ENCODE peak calls at places on chromosomes 5 and 9, in four cellular contexts. Q is left lung, M is GM23248, D is A673. A is an unnamed sample. For H3K4me1 and H3K36me3, the result is how much of the 10 kb centered on the place peaks cover.

GRCh38 chr9:137757613-137758029 is 120.0 kb upstream of the CACNA1B start:
- DNase-seq in M (peak), D (no peak), Q (no peak), A (peak)

GRCh38 chr9:125649315-125649714 is 57.7 kb downstream of the MAPKAP1 start:
- DNase-seq in M (peak), D (peak), Q (peak), A (no peak)

GRCh38 chr9:96875460-96876142 is 21.3 kb upstream of the ZNF782 start:
- DNase-seq in D (peak), Q (peak), M (peak), A (peak)

GRCh38 chr9:78118742-78119473 is 87.3 kb upstream of the GNAQ start:
- DNase-seq in M (peak), D (no peak), Q (no peak), A (no peak)

GRCh38 chr5:102090770-102091169 is 205.3 kb downstream of the SLCO4C1 start:
- DNase-seq in M (peak), Q (no peak), D (peak), A (peak)

GRCh38 chr9:124878518-124878917 is 16.6 kb downstream of the ARPC5L start:
- DNase-seq in D (no peak), Q (no peak), M (no peak), A (no peak)

GRCh38 chr9:127347831-127348699 is 48.9 kb upstream of the SLC2A8 start:
- DNase-seq in Q (no peak), D (peak), M (peak), A (no peak)

GRCh38 chr5:107389130-107389553 is 281.6 kb downstream of the EFNA5 start:
- DNase-seq in D (peak), M (peak), Q (no peak), A (peak)

GRCh38 chr9:126681336-126681735 is 67.6 kb downstream of the LMX1B start:
- DNase-seq in Q (no peak), M (no peak), D (no peak), A (peak)

GRCh38 chr9:4887556-4887955 is 94.8 kb downstream of the RCL1 start:
- DNase-seq in M (peak), Q (peak), D (peak), A (no peak)

GRCh38 chr5:160506006-160507004 is 84.7 kb downstream of the PTTG1 start:
- DNase-seq in Q (peak), M (peak), D (peak), A (peak)

GRCh38 chr9:123360161-123361085 is 4.4 kb downstream of the CRB2 start:
- DNase-seq in M (no peak), D (no peak), Q (peak), A (peak)

GRCh38 chr5:140365282-140365681 is 5.3 kb downstream of the SLC4A9 start:
- DNase-seq in M (no peak), Q (no peak), D (no peak), A (no peak)

GRCh38 chr9:120475341-120475740 is 104.6 kb downstream of the CDK5RAP2 start:
- DNase-seq in M (peak), Q (no peak), D (no peak), A (no peak)

GRCh38 chr5:96661841-96662724 is at the start of gene CAST:
- DNase-seq in Q (peak), D (peak), M (peak), A (peak)

GRCh38 chr5:20276061-20276958 is 288.3 kb upstream of the CDH18 start:
- DNase-seq in D (no peak), Q (no peak), M (peak), A (no peak)

GRCh38 chr5:127260686-127261085 is 29.9 kb upstream of the MEGF10 start:
- DNase-seq in D (no peak), M (no peak), Q (no peak), A (no peak)

GRCh38 chr9:134462304-134462703 is 136.0 kb downstream of the RXRA start:
- DNase-seq in Q (no peak), D (no peak), M (no peak), A (no peak)

GRCh38 chr9:121564861-121565260 is 65.2 kb upstream of the GGTA1 start:
- DNase-seq in Q (no peak), D (no peak), M (peak), A (no peak)

GRCh38 chr5:61450880-61451279 is 118.8 kb downstream of the ZSWIM6 start:
- DNase-seq in M (peak), D (peak), Q (no peak), A (peak)

GRCh38 chr9:129481424-129481823 is 139.5 kb downstream of the C9orf50 start:
- DNase-seq in Q (no peak), D (no peak), M (peak), A (no peak)

GRCh38 chr9:13728121-13728520 is 448.6 kb upstream of the MPDZ start:
- DNase-seq in D (no peak), M (no peak), Q (no peak), A (peak)

GRCh38 chr9:120868676-120869359 is 8.2 kb downstream of the PHF19 start:
- DNase-seq in M (peak), D (peak), Q (peak), A (peak)

GRCh38 chr5:173568703-173569102 is 47.7 kb downstream of the BOD1 start:
- DNase-seq in Q (no peak), D (no peak), M (no peak), A (no peak)

GRCh38 chr5:66724740-66725139 is 128.5 kb downstream of the MAST4 start:
- DNase-seq in Q (no peak), D (no peak), M (peak), A (no peak)

GRCh38 chr5:123673107-123673506 is 161.1 kb downstream of the CSNK1G3 start:
- DNase-seq in D (no peak), Q (no peak), M (peak), A (peak)

GRCh38 chr9:2859776-2860379 is 16.0 kb upstream of the PUM3 start:
- DNase-seq in M (peak), Q (peak), D (peak), A (peak)

GRCh38 chr5:100824635-100825034 is 78.4 kb downstream of the ST8SIA4 start:
- DNase-seq in M (no peak), Q (no peak), D (no peak), A (no peak)

GRCh38 chr5:100826133-100826532 is 76.9 kb downstream of the ST8SIA4 start:
- DNase-seq in M (no peak), D (no peak), Q (no peak), A (no peak)

GRCh38 chr5:100828756-100829342 is 74.2 kb downstream of the ST8SIA4 start:
- DNase-seq in M (no peak), Q (no peak), D (no peak), A (no peak)

GRCh38 chr5:100828071-100828689 is 74.9 kb downstream of the ST8SIA4 start:
- DNase-seq in M (peak), Q (no peak), D (no peak), A (no peak)

DNA sequence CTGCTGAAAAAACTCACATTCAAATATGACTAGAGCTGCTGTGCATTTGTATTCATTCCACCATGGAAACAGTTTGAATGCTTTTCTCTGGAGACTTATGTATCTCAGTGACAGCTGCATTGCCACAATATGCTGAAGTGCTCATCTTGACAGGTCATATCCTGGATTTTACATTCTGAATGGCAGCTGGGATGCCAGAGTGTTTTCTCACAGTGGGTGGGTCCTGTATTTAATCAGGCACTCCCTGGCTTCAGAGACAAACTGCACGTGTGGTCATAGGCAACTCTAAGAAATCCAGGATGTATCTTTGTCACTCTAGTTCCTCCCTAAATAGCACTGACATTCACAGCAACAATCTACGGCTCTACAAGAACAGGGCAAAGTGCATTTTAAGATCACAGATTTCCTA is 75.6 kb downstream of the ST8SIA4 start:
- DNase-seq in D (peak), M (peak), Q (no peak), A (peak)
- H3K4me3 ChIP-seq in D (no peak), M (no peak), Q (no peak), A (no peak)

DNA sequence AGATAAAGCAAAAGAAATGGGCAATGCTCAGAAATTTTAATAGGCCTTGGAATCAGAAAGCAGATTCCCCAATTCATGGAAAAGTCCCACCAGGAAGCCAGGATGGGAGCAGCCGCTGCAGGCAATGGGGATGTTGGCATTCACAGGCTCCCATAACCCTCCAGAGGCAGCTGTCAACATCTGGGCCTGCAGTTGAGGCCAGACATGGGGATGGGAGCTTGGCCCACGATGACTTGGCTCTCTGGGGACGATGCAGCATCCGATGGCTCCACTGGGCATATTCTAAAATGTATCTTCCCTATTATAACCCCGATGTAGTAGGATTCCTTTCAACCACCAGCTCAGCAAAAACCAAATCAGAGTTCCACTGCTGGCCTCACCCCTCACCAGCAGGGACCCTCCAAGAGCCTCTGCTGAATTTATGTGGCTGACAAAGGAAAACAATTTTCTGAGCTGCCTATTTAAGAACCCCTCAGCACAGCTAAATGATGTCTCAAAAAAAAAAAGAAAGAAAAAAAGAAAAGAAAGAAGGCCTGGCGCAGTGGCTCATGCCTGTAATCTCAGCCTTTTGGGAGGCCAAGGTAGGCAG is 7.1 kb downstream of the SPRY4 start:
- DNase-seq in M (peak), D (peak), Q (no peak), A (no peak)
- H3K4me1 ChIP-seq in M (half or more), D (half or more), Q (half or more), A (under half)

DNA sequence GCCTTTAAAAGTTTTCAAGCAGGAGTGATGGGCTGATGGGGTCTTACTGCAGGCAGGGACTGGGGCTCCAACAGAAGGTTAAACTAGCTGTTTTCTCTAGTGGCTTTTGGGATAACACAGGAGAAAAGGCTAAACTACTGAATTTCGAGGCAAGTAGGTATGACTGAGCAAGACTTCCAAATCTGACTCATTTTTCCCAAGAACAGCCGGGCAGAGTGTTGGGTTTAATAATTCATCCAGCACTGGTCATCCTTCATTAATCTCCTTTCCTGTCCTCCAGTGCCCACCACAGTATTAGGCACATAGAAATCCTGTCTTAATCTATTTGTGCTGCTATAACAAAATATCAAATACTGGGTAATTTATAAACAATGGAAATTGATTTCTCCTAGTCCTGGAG is 20.5 kb downstream of the MSX2 start:
- DNase-seq in D (no peak), M (peak), Q (no peak), A (no peak)
- H3K36me3 ChIP-seq in D (under half), M (under half), Q (under half), A (under half)

GRCh38 chr5:35816881-35817521 is 39.7 kb upstream of the IL7R start:
- DNase-seq in Q (no peak), M (no peak), D (no peak), A (no peak)

GRCh38 chr5:35813456-35813855 is 43.2 kb upstream of the IL7R start:
- DNase-seq in M (no peak), Q (no peak), D (no peak), A (no peak)

GRCh38 chr5:35811108-35811741 is 45.5 kb upstream of the IL7R start:
- DNase-seq in M (peak), Q (no peak), D (no peak), A (no peak)

GRCh38 chr5:35819026-35819425 is 37.7 kb upstream of the IL7R start:
- DNase-seq in M (no peak), D (no peak), Q (no peak), A (no peak)

GRCh38 chr5:35815089-35815936 is 41.4 kb upstream of the IL7R start:
- DNase-seq in D (peak), Q (no peak), M (peak), A (peak)
- H3K4me3 ChIP-seq in D (no peak), Q (no peak), M (no peak), A (no peak)

GRCh38 chr5:131998431-131999040 is 12.9 kb downstream of the ACSL6 start:
- DNase-seq in M (no peak), D (no peak), Q (no peak), A (no peak)

GRCh38 chr5:132000677-132001453 is 10.6 kb downstream of the ACSL6 start:
- DNase-seq in D (no peak), Q (no peak), M (no peak), A (no peak)

GRCh38 chr5:131999991-132000490 is 11.4 kb downstream of the ACSL6 start:
- DNase-seq in Q (no peak), D (no peak), M (no peak), A (no peak)

GRCh38 chr5:131999041-131999440 is 12.4 kb downstream of the ACSL6 start:
- DNase-seq in M (no peak), D (no peak), Q (no peak), A (no peak)

DNA sequence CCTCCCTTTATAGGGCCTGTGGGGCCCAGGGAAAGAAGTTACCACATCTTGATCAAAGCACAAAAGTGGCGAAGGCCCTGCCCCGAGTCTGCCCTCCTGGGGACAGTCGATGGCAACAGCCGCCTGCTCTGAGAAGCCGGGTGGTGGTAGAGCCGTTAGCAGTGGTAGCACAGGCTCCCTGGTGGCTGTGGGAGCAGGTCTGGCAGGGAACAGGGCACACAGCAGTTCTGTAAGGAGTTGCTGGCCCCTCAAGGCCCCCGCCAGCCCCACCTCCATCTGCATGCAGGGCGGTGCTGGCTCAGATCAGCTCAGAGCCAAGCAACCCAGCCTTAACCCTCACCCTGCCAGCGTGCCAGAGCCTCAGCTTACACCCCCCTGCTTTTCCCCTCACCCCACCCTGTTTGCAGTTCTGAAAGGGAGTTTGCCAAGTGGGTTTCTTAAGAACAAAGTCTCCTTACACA is 12.0 kb downstream of the ACSL6 start:
- DNase-seq in D (no peak), M (no peak), Q (no peak), A (no peak)
- H3K4me1 ChIP-seq in D (under half), M (under half), Q (under half), A (under half)

GRCh38 chr5:139579-140442 is 47.8 kb downstream of the PLEKHG4B start:
- DNase-seq in M (no peak), Q (no peak), D (no peak), A (no peak)

GRCh38 chr5:141761-142160 is 49.5 kb upstream of the LRRC14B start:
- DNase-seq in Q (no peak), M (no peak), D (no peak), A (no peak)

GRCh38 chr5:140443-140829 is 48.5 kb downstream of the PLEKHG4B start:
- DNase-seq in D (no peak), Q (no peak), M (no peak), A (no peak)

GRCh38 chr5:142246-142810 is 49.0 kb upstream of the LRRC14B start:
- DNase-seq in D (no peak), M (no peak), Q (no peak), A (no peak)

GRCh38 chr5:141211-141610 is 49.2 kb downstream of the PLEKHG4B start:
- DNase-seq in D (no peak), Q (no peak), M (no peak), A (no peak)
- H3K36me3 ChIP-seq in D (under half), Q (under half), M (under half), A (under half)

GRCh38 chr5:157545911-157546310 is 29.7 kb downstream of the ADAM19 start:
- DNase-seq in Q (no peak), D (no peak), M (no peak), A (no peak)
- H3K4me3 ChIP-seq in Q (no peak), D (no peak), M (no peak), A (no peak)

DNA sequence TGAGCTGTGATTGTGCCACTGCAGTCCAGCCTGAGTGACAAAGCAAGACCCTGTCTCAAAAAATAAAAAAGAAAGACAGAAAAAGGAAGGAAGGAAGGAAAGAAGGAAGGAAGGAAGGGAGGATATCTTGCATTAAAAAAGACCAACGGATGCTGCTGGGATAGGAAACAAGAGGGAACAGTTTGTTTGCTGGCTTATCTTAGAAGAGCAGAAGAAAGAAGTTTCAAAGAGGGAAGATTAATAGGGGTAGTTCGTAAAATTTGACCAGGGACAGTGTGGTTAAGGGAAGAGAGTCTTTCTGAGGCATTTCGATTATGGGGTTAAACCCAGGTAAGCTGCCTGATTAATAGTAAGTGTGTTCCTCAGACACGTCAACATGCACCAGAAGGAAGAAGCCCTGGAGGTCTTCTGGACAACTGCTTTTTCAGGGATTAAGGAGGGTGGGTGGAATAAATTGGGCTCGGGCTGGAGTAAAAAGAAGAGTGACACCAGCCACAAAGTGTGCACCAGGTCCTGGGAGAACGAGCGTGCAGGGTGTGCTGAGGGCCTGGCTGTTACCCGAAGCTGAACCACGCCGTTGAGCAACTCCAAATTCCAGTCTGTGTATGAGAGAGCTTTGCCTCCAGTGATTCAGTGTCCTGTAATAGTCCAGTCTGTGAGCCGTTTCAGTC is 24.8 kb downstream of the FYB1 start:
- DNase-seq in M (peak), D (no peak), Q (no peak), A (no peak)
- H3K4me1 ChIP-seq in M (under half), D (under half), Q (under half), A (under half)

A was measured in SJCRH30.